ENCODE peak calls at places on chromosomes 4 and X, in five cellular contexts. V, K, W, R and G are unnamed samples.

GRCh38 chrX:44019911-44020310 is 46.7 kb upstream of the NDP start:
- DNase-seq in V (no peak), K (no peak), W (no peak), R (no peak), G (no peak)

GRCh38 chrX:118571829-118572228 is 76.2 kb downstream of the DOCK11 start:
- DNase-seq in V (no peak), K (no peak), W (no peak), R (no peak), G (peak)

GRCh38 chrX:10164879-10165278 is 8.1 kb downstream of the CLCN4 start:
- DNase-seq in V (no peak), K (no peak), W (no peak), R (no peak), G (no peak)

GRCh38 chr4:183556947-183557346 is 52.1 kb downstream of the ING2 start:
- DNase-seq in V (no peak), K (no peak), W (no peak), R (no peak), G (no peak)

GRCh38 chr4:140595065-140595464 is 26.3 kb upstream of the UCP1 start:
- DNase-seq in V (peak), K (peak), W (peak), R (no peak), G (peak)

GRCh38 chr4:57037982-57038604 is 59.4 kb downstream of the POLR2B start:
- DNase-seq in V (peak), K (peak), W (peak), R (peak), G (peak)

GRCh38 chrX:111869639-111870034 is 6.3 kb upstream of the TRPC5OS start:
- DNase-seq in V (peak), K (peak), W (peak), R (peak), G (no peak)

GRCh38 chr4:132328761-132329160 is 820.3 kb upstream of the PCDH10 start:
- DNase-seq in V (no peak), K (no peak), W (no peak), R (no peak), G (no peak)

GRCh38 chrX:95885074-95885473 is 799.6 kb upstream of the DIAPH2 start:
- DNase-seq in V (no peak), K (no peak), W (no peak), R (no peak), G (no peak)

GRCh38 chr4:16643852-16644251 is 254.6 kb downstream of the LDB2 start:
- DNase-seq in V (no peak), K (no peak), W (no peak), R (no peak), G (no peak)

GRCh38 chrX:10821293-10821692 is 200.9 kb upstream of the MID1 start:
- DNase-seq in V (no peak), K (no peak), W (no peak), R (no peak), G (no peak)

GRCh38 chr4:188941524-188942109 is 802.4 kb downstream of the TRIML1 start:
- DNase-seq in V (no peak), K (peak), W (no peak), R (no peak), G (no peak)

GRCh38 chrX:150197388-150197787 is 165.7 kb upstream of the MAMLD1 start:
- DNase-seq in V (no peak), K (no peak), W (no peak), R (no peak), G (no peak)

GRCh38 chrX:15299945-15300851 is 15.2 kb downstream of the ASB11 start:
- DNase-seq in V (peak), K (peak), W (peak), R (no peak), G (peak)

GRCh38 chrX:134374910-134375309 is 85.1 kb upstream of the HPRT1 start:
- DNase-seq in V (no peak), K (no peak), W (no peak), R (no peak), G (no peak)

GRCh38 chrX:8341814-8342590 is 122.6 kb upstream of the VCX3B start:
- DNase-seq in V (no peak), K (no peak), W (no peak), R (no peak), G (no peak)

GRCh38 chr4:681736-682451 is 7.1 kb downstream of the SLC49A3 start:
- DNase-seq in V (peak), K (no peak), W (peak), R (no peak), G (peak)

GRCh38 chr4:5943561-5943960 is 50.7 kb upstream of the CRMP1 start:
- DNase-seq in V (no peak), K (no peak), W (no peak), R (no peak), G (no peak)

GRCh38 chr4:38967260-38968095 is 64.7 kb downstream of the TMEM156 start:
- DNase-seq in V (no peak), K (peak), W (no peak), R (no peak), G (peak)

GRCh38 chr4:32117696-32118095 is 1397.5 kb downstream of the PCDH7 start:
- DNase-seq in V (no peak), K (peak), W (peak), R (no peak), G (no peak)

GRCh38 chr4:97367878-97368277 is 775.4 kb downstream of the STPG2 start:
- DNase-seq in V (no peak), K (peak), W (no peak), R (no peak), G (no peak)

GRCh38 chr4:26323807-26324206 is 3.0 kb downstream of the RBPJ start:
- DNase-seq in V (no peak), K (no peak), W (no peak), R (no peak), G (no peak)

GRCh38 chr4:174401471-174402130 is 117.9 kb downstream of the CEP44 start:
- DNase-seq in V (no peak), K (peak), W (peak), R (no peak), G (no peak)

GRCh38 chrX:29662101-29662500 is 553.3 kb upstream of the MAGEB2 start:
- DNase-seq in V (no peak), K (peak), W (no peak), R (no peak), G (no peak)

GRCh38 chrX:68183612-68184214 is 249.6 kb downstream of the OPHN1 start:
- DNase-seq in V (no peak), K (peak), W (peak), R (no peak), G (peak)

GRCh38 chr4:26235500-26235899 is 85.3 kb upstream of the RBPJ start:
- DNase-seq in V (no peak), K (no peak), W (no peak), R (peak), G (no peak)

GRCh38 chr4:184868623-184869022 is 42.9 kb upstream of the ACSL1 start:
- DNase-seq in V (no peak), K (no peak), W (no peak), R (no peak), G (no peak)

GRCh38 chr4:127641524-127641923 is 8.8 kb downstream of the INTU start:
- DNase-seq in V (no peak), K (no peak), W (no peak), R (no peak), G (no peak)

GRCh38 chr4:109157205-109157604 is 145.3 kb downstream of the COL25A1 start:
- DNase-seq in V (no peak), K (no peak), W (no peak), R (no peak), G (no peak)